ENCODE peak calls at places on chromosomes 11 and 22, in six cellular contexts. M is transverse colon, I is stomach, C is GM23338, G is HCT116, F is K562. A is an unnamed sample.

GRCh38 chr11:115616941-115617340 is 112.7 kb upstream of the CADM1 start:
- DNase-seq in M (no peak), C (no peak), I (no peak), G (no peak), F (no peak), A (no peak)

GRCh38 chr11:96293583-96293982 is 49.4 kb downstream of the MAML2 start:
- DNase-seq in F (no peak), M (no peak), C (no peak), G (no peak), I (no peak), A (no peak)

GRCh38 chr22:28817919-28818859 is 17.8 kb upstream of the XBP1 start:
- DNase-seq in C (peak), F (no peak), G (no peak), M (peak), I (peak), A (no peak)

GRCh38 chr11:67024410-67024809 is 1.5 kb downstream of the SYT12 start:
- DNase-seq in G (no peak), F (no peak), C (no peak), I (no peak), M (no peak), A (no peak)

GRCh38 chr11:69213315-69213714 is 57.6 kb downstream of the SMIM38 start:
- DNase-seq in F (no peak), M (no peak), I (peak), G (no peak), C (no peak), A (no peak)

GRCh38 chr22:42468841-42469240 is 36.6 kb upstream of the NFAM1 start:
- DNase-seq in C (no peak), G (no peak), I (no peak), F (no peak), M (no peak), A (no peak)

GRCh38 chr22:38312261-38312800 is 4.9 kb downstream of the CSNK1E start:
- DNase-seq in I (no peak), F (no peak), C (no peak), G (no peak), M (no peak), A (no peak)

GRCh38 chr22:25736378-25737011 is 5.5 kb upstream of the MYO18B start:
- DNase-seq in G (no peak), I (no peak), M (no peak), C (no peak), F (no peak), A (no peak)

GRCh38 chr22:45285431-45286058 is 796 bp downstream of the UPK3A start:
- DNase-seq in G (no peak), C (peak), I (no peak), F (no peak), M (no peak), A (no peak)

GRCh38 chr22:32836286-32836859 is 34.9 kb downstream of the TIMP3 start:
- DNase-seq in C (peak), I (no peak), G (no peak), F (peak), M (no peak), A (no peak)

GRCh38 chr11:121886005-121886739 is 229.8 kb downstream of the BLID start:
- DNase-seq in C (no peak), G (no peak), I (no peak), F (no peak), M (no peak), A (no peak)

GRCh38 chr11:16543642-16544041 is 187.3 kb upstream of the SOX6 start:
- DNase-seq in C (no peak), F (no peak), G (no peak), M (no peak), I (no peak), A (no peak)

GRCh38 chr11:34595960-34596359 is 24.9 kb upstream of the EHF start:
- DNase-seq in G (no peak), C (no peak), M (no peak), F (no peak), I (no peak), A (no peak)

GRCh38 chr11:117600976-117601708 is 195.9 kb downstream of the DSCAML1 start:
- DNase-seq in C (no peak), G (no peak), F (no peak), M (no peak), I (no peak), A (no peak)

GRCh38 chr11:2092956-2093412 is 46.2 kb downstream of the IGF2 start:
- DNase-seq in F (no peak), M (peak), C (no peak), G (no peak), I (peak), A (no peak)

GRCh38 chr11:133619973-133620372 is 87.7 kb upstream of the OPCML start:
- DNase-seq in M (no peak), F (no peak), G (no peak), I (no peak), C (peak), A (no peak)

DNA sequence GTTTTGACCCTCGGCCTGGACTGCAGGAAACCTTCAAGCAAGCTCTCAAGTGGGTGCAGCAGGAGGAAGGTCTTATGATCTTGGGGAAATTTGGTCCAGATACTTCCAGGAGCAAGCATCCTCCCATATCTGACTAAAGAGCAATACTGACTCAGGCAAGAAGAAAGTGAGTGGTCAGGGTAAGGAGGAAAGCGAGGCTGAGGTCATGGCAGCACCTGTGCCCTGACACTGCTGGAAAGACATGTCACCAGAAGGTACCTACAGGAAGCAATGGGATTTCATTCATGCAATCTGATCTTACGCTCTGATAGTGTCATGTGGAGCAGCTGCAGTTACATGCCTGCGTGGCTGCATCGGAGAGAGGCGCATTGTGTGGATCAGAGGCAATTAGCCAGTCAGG is 6.5 kb upstream of the TOP3B start:
- DNase-seq in I (no peak), F (no peak), C (no peak), M (no peak), G (no peak), A (no peak)
- TF ChIP-seq POLR2AphosphoS5 in I (no peak), F (no peak), C (no peak), M (no peak), G (no peak), A (no peak)

DNA sequence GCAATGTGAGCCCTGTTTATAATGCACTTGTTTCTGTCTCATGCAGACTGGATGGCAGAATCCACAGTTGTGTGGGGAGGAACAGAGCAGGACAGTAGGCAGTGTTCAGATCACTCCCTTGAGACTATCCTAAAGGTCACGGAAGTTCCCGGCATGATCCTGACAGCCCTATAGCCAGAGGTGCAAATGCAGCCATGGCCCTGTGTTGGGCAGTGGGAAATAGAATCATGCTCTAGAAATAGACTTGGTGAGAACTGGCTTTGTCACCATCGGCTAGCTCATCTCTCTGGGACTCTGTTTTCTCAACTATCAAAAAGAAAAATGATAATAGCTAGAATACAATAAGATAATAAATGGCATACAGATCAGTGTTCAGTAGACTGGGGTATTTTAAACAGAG is 123.2 kb downstream of the FEZ1 start:
- DNase-seq in G (no peak), F (no peak), M (no peak), I (no peak), C (no peak), A (no peak)
- H3K27ac ChIP-seq in G (no peak), F (no peak), M (no peak), I (no peak), C (no peak), A (no peak)

GRCh38 chr22:48606684-48607307 is 1220.9 kb downstream of the BRD1 start:
- DNase-seq in I (no peak), F (no peak), M (no peak), G (no peak), C (no peak), A (no peak)

GRCh38 chr22:48605125-48605524 is 1222.5 kb downstream of the BRD1 start:
- DNase-seq in I (no peak), C (no peak), F (no peak), M (no peak), G (no peak), A (no peak)

GRCh38 chr22:48605856-48606255 is 1221.8 kb downstream of the BRD1 start:
- DNase-seq in F (no peak), C (no peak), I (no peak), G (no peak), M (no peak), A (no peak)

GRCh38 chr22:48609279-48609865 is 1218.3 kb downstream of the BRD1 start:
- DNase-seq in I (no peak), M (no peak), G (no peak), C (no peak), F (no peak), A (no peak)

GRCh38 chr22:48607901-48608650 is 1219.6 kb downstream of the BRD1 start:
- DNase-seq in I (no peak), G (no peak), M (no peak), F (no peak), C (no peak), A (no peak)
- TF ChIP-seq POLR2AphosphoS5 in I (no peak), G (no peak), M (no peak), F (no peak), C (no peak), A (no peak)

DNA sequence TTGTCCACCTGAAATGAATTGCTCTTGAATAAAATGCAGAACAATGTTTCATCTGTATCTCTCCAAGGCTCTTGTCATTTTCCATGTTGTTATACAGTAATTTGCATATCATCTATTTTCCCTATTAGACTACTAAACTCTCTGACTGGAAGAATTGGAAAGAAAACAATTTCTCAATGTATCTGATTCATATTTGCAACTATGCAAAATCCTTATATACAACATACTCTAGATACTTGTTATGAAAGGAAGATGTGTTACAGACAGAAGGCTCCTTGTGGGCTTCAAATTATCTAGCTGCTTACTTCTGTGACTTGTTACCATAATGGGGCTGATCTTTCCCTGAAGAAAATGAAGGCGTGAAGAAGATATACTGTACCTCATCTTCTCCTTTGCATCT is 9.6 kb upstream of the SERGEF start:
- DNase-seq in M (no peak), I (no peak), F (no peak), C (no peak), G (no peak), A (no peak)
- H3K27ac ChIP-seq in M (no peak), I (no peak), F (no peak), C (no peak), G (no peak), A (no peak)

DNA sequence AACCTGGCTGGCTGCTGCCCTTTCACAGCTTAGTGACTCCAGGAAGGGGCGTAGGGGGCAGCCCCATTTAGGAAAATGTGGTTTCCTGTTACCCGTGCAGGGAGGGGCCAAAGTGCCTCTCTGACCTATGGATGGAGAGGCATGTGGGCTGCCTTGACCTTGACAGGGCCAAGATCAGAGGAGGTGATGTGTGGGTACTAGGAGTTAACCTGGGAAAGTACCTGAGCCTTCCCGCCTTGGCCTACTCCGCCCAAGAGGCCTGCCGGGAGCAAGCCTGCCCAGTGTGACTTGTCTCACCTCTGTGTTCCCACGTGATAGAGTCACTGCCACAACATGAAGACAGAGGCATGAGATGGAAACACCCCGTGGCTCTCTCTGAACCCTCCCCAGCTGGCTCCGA is 33.4 kb downstream of the GRAMD4 start:
- DNase-seq in F (no peak), I (no peak), M (peak), C (no peak), G (no peak), A (no peak)
- TF ChIP-seq POLR2AphosphoS5 in F (no peak), I (no peak), M (no peak), C (no peak), G (no peak), A (no peak)

DNA sequence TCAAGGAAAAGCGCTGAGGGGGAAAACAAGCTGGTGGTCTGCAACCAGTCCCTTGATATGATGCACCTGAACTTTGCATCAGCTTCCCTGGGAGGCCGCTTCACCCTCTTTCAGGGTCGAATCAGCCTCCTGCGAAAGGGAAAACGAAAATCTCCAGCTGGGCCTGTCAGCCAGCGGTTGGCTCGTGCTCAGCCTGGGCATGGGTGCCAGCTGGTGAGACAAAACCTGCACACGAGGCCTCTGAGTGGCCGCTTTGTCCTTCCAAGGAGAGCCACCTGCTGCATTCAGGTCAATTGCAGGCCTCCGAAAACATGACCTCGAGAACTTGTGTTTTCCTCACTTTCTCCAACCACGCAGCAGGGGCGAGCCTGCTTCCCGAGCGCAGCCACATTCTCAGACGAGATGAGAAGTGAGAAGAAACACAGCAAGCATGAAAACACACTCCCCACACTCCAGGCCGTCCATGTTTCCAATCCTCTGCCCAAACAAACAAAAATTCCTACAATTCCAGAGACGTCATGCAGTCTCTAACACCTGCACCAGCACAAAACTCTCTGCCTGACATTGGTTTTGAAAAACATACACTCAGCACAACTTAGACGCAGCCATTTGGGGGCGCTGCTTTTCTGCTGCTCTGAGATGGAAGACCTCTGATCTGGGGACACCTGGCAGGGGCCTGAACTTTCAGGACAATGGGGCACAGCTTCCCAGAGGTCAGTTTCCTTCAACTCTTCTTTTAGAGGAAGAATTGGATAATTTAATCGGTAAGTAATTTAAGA is 77.1 kb downstream of the DHCR7 start:
- DNase-seq in F (no peak), G (no peak), C (peak), M (no peak), I (no peak), A (no peak)
- H3K27ac ChIP-seq in F (no peak), G (no peak), C (no peak), M (no peak), I (no peak), A (no peak)

GRCh38 chr22:22026157-22026831 is 43.7 kb upstream of the TOP3B start:
- DNase-seq in G (no peak), M (no peak), C (no peak), F (no peak), I (no peak), A (no peak)
- TF ChIP-seq POLR2AphosphoS5 in G (no peak), M (no peak), C (no peak), F (no peak), I (no peak), A (no peak)

GRCh38 chr11:86510674-86511073 is 136.0 kb downstream of the CCDC81 start:
- DNase-seq in G (no peak), C (no peak), F (no peak), M (no peak), I (no peak), A (no peak)
- H3K27ac ChIP-seq in G (no peak), C (no peak), F (no peak), M (peak), I (no peak), A (no peak)

GRCh38 chr11:126345283-126345682 is 10.2 kb upstream of the ST3GAL4 start:
- DNase-seq in I (no peak), G (no peak), F (no peak), M (no peak), C (no peak), A (no peak)
- TF ChIP-seq POLR2AphosphoS5 in I (no peak), G (no peak), F (no peak), M (no peak), C (no peak), A (no peak)

GRCh38 chr11:32090774-32091370 is at the start of gene RCN1:
- DNase-seq in F (peak), G (no peak), M (peak), C (peak), I (peak), A (no peak)

GRCh38 chr11:32092581-32093170 is 1.8 kb downstream of the RCN1 start:
- DNase-seq in G (no peak), M (no peak), C (peak), F (no peak), I (no peak), A (no peak)

GRCh38 chr11:32087602-32088001 is 3.3 kb upstream of the RCN1 start:
- DNase-seq in I (no peak), G (no peak), F (no peak), M (no peak), C (no peak), A (no peak)

GRCh38 chr11:32082346-32082986 is 8.4 kb upstream of the RCN1 start:
- DNase-seq in M (no peak), I (no peak), C (no peak), F (no peak), G (no peak), A (no peak)

DNA sequence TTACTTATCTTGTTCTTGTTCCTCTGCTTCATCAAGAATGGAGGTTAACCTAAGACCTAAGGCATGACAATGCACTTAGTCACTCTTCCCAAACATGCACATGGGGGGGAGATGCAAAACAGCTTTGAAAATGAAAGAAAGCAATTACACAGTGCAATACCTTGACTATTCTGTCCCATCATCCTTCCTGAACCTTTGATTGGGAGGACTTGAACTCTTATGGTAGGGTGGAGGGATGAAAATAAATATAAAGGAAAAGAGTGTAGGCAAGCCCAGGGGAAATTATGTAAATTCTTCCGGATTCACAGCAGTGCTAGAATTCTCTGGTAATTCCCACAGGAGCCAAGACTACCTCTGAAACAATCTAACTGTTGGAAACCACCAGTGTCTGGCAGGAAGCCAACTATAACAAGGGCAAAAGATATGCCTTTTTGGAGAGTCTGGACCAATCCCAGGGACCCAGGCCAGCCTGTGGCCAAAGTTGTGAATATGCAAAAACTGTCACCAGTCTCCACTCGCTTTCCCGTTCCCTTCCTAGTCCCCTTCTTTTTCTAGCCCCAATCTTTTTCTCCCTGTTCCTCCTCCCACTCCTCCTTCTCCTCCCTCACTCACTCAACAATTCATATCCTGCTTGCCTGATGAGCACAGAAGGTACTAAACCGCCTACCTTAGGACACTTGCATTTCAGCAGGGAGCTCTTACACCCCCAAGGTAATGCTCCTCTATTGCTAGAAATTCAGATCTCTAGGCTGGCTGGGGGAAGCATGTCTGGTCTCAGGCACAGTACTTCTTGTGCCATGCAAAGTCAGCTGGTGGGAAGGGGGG is 2.5 kb upstream of the RCN1 start:
- DNase-seq in M (no peak), I (peak), G (no peak), C (no peak), F (peak), A (peak)
- H3K27ac ChIP-seq in M (no peak), I (peak), G (peak), C (no peak), F (peak), A (no peak)

A was measured in SK-N-MC.